ENCODE peak calls at places on chromosomes 16 and 17, in nine cellular contexts. P, Q, B, R, A, L, C, F and I are unnamed samples. For H3K9me3, the result is how much of the 10 kb centered on the place peaks cover.

GRCh38 chr17:28661635-28662526 is at the start of the genes SDF2 and SUPT6H:
- DNase-seq in B (peak), R (peak), Q (peak), L (peak), C (peak), P (peak), F (peak), A (peak), I (peak)

GRCh38 chr16:87575027-87575804 is 27.1 kb upstream of the JPH3 start:
- DNase-seq in B (no peak), C (no peak), A (no peak), F (no peak), Q (peak), R (no peak), P (no peak), L (no peak), I (no peak)

GRCh38 chr16:21708533-21709115 is 44.9 kb downstream of the OTOA start:
- DNase-seq in C (peak), A (peak), L (peak), P (peak), Q (no peak), B (peak), F (peak), R (peak), I (peak)

GRCh38 chr16:8630205-8630953 is 8.9 kb downstream of the METTL22 start:
- DNase-seq in R (no peak), L (no peak), F (no peak), B (no peak), A (no peak), P (no peak), Q (no peak), C (no peak), I (no peak)

GRCh38 chr17:39872700-39873099 is 4.7 kb downstream of the ZPBP2 start:
- DNase-seq in P (no peak), Q (no peak), R (no peak), F (no peak), A (no peak), B (peak), C (peak), L (no peak), I (no peak)

GRCh38 chr16:81137754-81138153 is 41.6 kb upstream of the GCSH start:
- DNase-seq in R (no peak), P (no peak), B (no peak), A (no peak), L (no peak), F (no peak), C (no peak), Q (no peak), I (no peak)

GRCh38 chr16:49546059-49546458 is 172.5 kb downstream of the C16orf78 start:
- DNase-seq in A (no peak), F (no peak), P (no peak), B (no peak), R (no peak), C (no peak), L (no peak), Q (no peak), I (no peak)

GRCh38 chr16:66432429-66432828 is 5.3 kb downstream of the BEAN1 start:
- DNase-seq in B (no peak), A (no peak), P (no peak), R (no peak), C (no peak), F (no peak), L (no peak), Q (no peak), I (no peak)

GRCh38 chr16:73000020-73000906 is 47.7 kb downstream of the ZFHX3 start:
- DNase-seq in A (no peak), L (peak), F (no peak), B (peak), P (peak), R (peak), C (peak), Q (no peak), I (peak)

GRCh38 chr17:75371981-75372380 is 33.5 kb downstream of the GRB2 start:
- DNase-seq in P (no peak), L (no peak), R (no peak), Q (no peak), F (no peak), A (no peak), C (no peak), B (no peak), I (no peak)

GRCh38 chr17:44044092-44044491 is 22.4 kb downstream of the LSM12 start:
- DNase-seq in P (peak), Q (no peak), L (no peak), F (no peak), C (peak), B (peak), R (no peak), A (no peak), I (no peak)

GRCh38 chr17:82502207-82502606 is 17.3 kb upstream of the FOXK2 start:
- DNase-seq in C (no peak), L (no peak), P (no peak), R (no peak), B (peak), Q (no peak), F (no peak), A (no peak), I (no peak)

GRCh38 chr17:45722161-45722560 is 62.0 kb upstream of the CRHR1 start:
- DNase-seq in Q (no peak), L (no peak), C (no peak), R (no peak), F (peak), B (no peak), P (peak), A (peak), I (no peak)

GRCh38 chr17:82914375-82914774 is 74.6 kb upstream of the ZNF750 start:
- DNase-seq in P (peak), C (no peak), F (no peak), B (no peak), L (peak), R (no peak), A (no peak), Q (peak), I (peak)

GRCh38 chr16:3999479-3999868 is 116.8 kb downstream of the ADCY9 start:
- DNase-seq in Q (no peak), P (no peak), B (no peak), A (peak), L (no peak), F (no peak), R (no peak), C (peak), I (peak)

GRCh38 chr17:16283705-16284104 is 66.7 kb downstream of the PIGL start:
- DNase-seq in L (no peak), A (no peak), F (no peak), C (peak), Q (no peak), R (no peak), P (peak), B (no peak), I (no peak)

GRCh38 chr17:33929181-33929724 is 325.8 kb upstream of the CCL2 start:
- DNase-seq in F (no peak), R (no peak), L (no peak), C (no peak), Q (no peak), P (no peak), B (no peak), A (no peak), I (no peak)

GRCh38 chr17:69916761-69917160 is 158.3 kb upstream of the KCNJ16 start:
- DNase-seq in P (no peak), B (no peak), F (no peak), R (no peak), C (peak), Q (no peak), A (no peak), L (no peak), I (no peak)

GRCh38 chr17:77449373-77449907 is 308.7 kb downstream of the SEC14L1 start:
- DNase-seq in L (no peak), R (peak), B (no peak), C (no peak), A (no peak), F (no peak), P (no peak), Q (peak), I (no peak)

GRCh38 chr17:64128787-64129514 is 993 bp downstream of the ERN1 start:
- DNase-seq in C (no peak), A (no peak), F (peak), P (peak), B (peak), R (peak), L (peak), Q (no peak), I (no peak)

GRCh38 chr17:21535686-21536085 is 156.6 kb upstream of the KCNJ18 start:
- DNase-seq in B (no peak), L (no peak), R (no peak), P (no peak), A (no peak), C (no peak), Q (no peak), F (no peak), I (no peak)

GRCh38 chr17:64709481-64709880 is 47.4 kb upstream of the SMURF2 start:
- DNase-seq in B (no peak), A (no peak), L (no peak), F (no peak), R (no peak), P (no peak), Q (no peak), C (no peak), I (no peak)

GRCh38 chr17:4247361-4247980 is 16.3 kb downstream of the ANKFY1 start:
- DNase-seq in L (peak), C (no peak), A (no peak), P (peak), Q (no peak), B (peak), F (no peak), R (no peak), I (no peak)

GRCh38 chr16:75097941-75098897 is 18.4 kb downstream of the LDHD start:
- DNase-seq in B (no peak), P (no peak), F (peak), R (no peak), A (no peak), Q (peak), C (no peak), L (no peak), I (no peak)

GRCh38 chr16:75097191-75097761 is 19.3 kb downstream of the LDHD start:
- DNase-seq in R (no peak), B (no peak), P (no peak), L (no peak), F (no peak), C (no peak), A (no peak), Q (no peak), I (no peak)

GRCh38 chr16:75095204-75095621 is 21.4 kb downstream of the LDHD start:
- DNase-seq in B (no peak), F (no peak), C (no peak), A (no peak), P (no peak), Q (no peak), L (no peak), R (no peak), I (no peak)

GRCh38 chr16:75095637-75096036 is 20.9 kb downstream of the LDHD start:
- DNase-seq in P (no peak), F (no peak), Q (peak), R (no peak), L (no peak), B (no peak), A (no peak), C (no peak), I (no peak)

GRCh38 chr16:75096730-75097129 is 19.9 kb downstream of the LDHD start:
- DNase-seq in C (peak), L (peak), P (peak), A (no peak), R (peak), Q (peak), B (peak), F (peak), I (no peak)
- TF ChIP-seq CTCF in C (peak), L (peak), P (peak), A (peak), R (no peak), Q (peak), B (peak), F (peak), I (no peak)

DNA sequence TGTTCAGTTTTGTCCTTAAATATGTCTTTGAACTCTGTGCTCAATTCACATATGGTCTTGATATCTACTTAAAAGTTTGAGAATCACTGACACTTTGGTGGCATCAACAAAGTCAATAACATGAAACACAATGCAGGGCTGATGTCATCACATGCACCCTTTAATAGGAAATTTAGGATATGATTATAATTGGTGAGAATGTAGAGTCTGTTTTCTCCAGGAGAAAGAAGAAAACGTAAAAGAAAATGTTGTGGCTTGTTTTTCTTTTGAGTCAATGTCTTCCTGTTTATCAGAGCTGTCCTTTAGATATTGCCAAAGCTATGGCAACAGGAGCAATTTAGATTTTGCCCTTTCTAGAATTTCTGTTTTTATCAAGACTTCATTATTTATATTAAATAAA is 396.9 kb downstream of the CDH13 start:
- DNase-seq in P (no peak), L (no peak), Q (no peak), C (no peak), A (no peak), R (no peak), F (no peak), B (no peak), I (no peak)
- H3K9me3 ChIP-seq in P (under half), L (under half), Q (under half), C (under half), A (under half), R (under half), F (under half), B (under half), I (under half)

GRCh38 chr17:72529386-72529785 is 408.6 kb downstream of the SOX9 start:
- DNase-seq in P (no peak), A (no peak), R (no peak), C (peak), F (no peak), L (no peak), B (no peak), Q (no peak), I (no peak)
- TF ChIP-seq CTCF in P (peak), A (no peak), R (no peak), C (no peak), F (no peak), L (no peak), B (no peak), Q (no peak), I (no peak)

GRCh38 chr17:915416-916201 is 64.0 kb downstream of the NXN start:
- DNase-seq in R (no peak), F (no peak), L (no peak), A (peak), B (peak), Q (no peak), P (no peak), C (peak), I (peak)
- H3K9me3 ChIP-seq in R (under half), F (under half), L (under half), A (under half), B (under half), Q (under half), P (under half), C (under half), I (under half)

GRCh38 chr17:8951210-8951609 is 14.3 kb downstream of the PIK3R5 start:
- DNase-seq in Q (no peak), R (no peak), C (no peak), P (no peak), B (no peak), F (no peak), A (no peak), L (no peak), I (no peak)
- TF ChIP-seq CTCF in Q (no peak), R (no peak), C (no peak), P (no peak), B (no peak), F (no peak), A (no peak), L (no peak), I (no peak)

DNA sequence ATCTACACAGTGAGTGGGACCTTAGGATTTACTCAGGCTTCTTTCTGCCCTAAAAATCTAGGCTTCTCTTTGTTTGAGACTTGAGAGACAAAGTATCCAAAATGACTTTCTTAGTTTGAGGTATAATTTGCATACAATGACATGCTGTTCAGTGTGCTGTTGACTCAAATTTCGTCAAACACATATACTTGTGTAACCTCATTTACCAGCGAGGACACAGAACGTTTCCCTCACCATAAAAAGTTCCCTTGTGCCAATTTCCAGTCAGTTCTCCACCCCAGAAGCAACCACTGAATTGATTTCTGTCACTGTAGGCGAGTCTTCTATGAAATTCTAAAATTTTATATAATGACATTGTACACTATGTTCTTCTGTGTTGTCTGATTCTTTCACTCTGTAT is 68.0 kb upstream of the MAF start:
- DNase-seq in R (no peak), P (no peak), Q (no peak), B (no peak), C (no peak), F (no peak), A (no peak), L (no peak), I (no peak)
- H3K9me3 ChIP-seq in R (under half), P (under half), Q (under half), B (under half), C (under half), F (under half), A (under half), L (under half), I (under half)